ENCODE peak calls at places on chromosomes 3 and 15, in nine cellular contexts. One of them, this sample, is unnamed.

GRCh38 chr3:106249159-106249558 is 380.3 kb upstream of the CBLB start:
- DNase-seq in GM12892: no peak
- DNase-seq in body of pancreas: no peak
- DNase-seq in stomach: no peak
- DNase-seq in NB4: no peak
- DNase-seq in suprapubic skin: no peak
- DNase-seq in esophagus squamous epithelium: no peak
- DNase-seq in IMR-90: peak; percentile 81
- DNase-seq in uterus: no peak
- DNase-seq in this sample: no peak

GRCh38 chr15:49037546-49037940 is 8.7 kb downstream of the SECISBP2L start:
- DNase-seq in GM12892: no peak
- DNase-seq in body of pancreas: no peak
- DNase-seq in stomach: no peak
- DNase-seq in NB4: no peak
- DNase-seq in suprapubic skin: no peak
- DNase-seq in esophagus squamous epithelium: no peak
- DNase-seq in IMR-90: no peak
- DNase-seq in uterus: no peak
- DNase-seq in this sample: no peak

GRCh38 chr3:185935465-185936263 is 2.1 kb downstream of the TRA2B start:
- DNase-seq in GM12892: no peak
- DNase-seq in body of pancreas: no peak
- DNase-seq in stomach: no peak
- DNase-seq in NB4: no peak
- DNase-seq in suprapubic skin: no peak
- DNase-seq in esophagus squamous epithelium: no peak
- DNase-seq in IMR-90: peak; percentile 37
- DNase-seq in uterus: no peak
- DNase-seq in this sample: no peak

GRCh38 chr3:122415762-122416654 is at the start of gene WDR5B:
- DNase-seq in GM12892: peak; percentile 78
- DNase-seq in body of pancreas: peak; percentile 99
- DNase-seq in stomach: peak; percentile 99
- DNase-seq in NB4: peak; percentile 95
- DNase-seq in suprapubic skin: peak; percentile 99
- DNase-seq in esophagus squamous epithelium: no peak
- DNase-seq in IMR-90: peak; percentile 96
- DNase-seq in uterus: peak; percentile 98
- DNase-seq in this sample: peak; percentile 98

GRCh38 chr3:69370945-69371301 is 15.0 kb downstream of the FRMD4B start:
- DNase-seq in GM12892: no peak
- DNase-seq in body of pancreas: no peak
- DNase-seq in stomach: no peak
- DNase-seq in NB4: no peak
- DNase-seq in suprapubic skin: no peak
- DNase-seq in esophagus squamous epithelium: no peak
- DNase-seq in IMR-90: no peak
- DNase-seq in uterus: no peak
- DNase-seq in this sample: no peak

GRCh38 chr3:13345772-13346171 is 74.3 kb downstream of the NUP210 start:
- DNase-seq in GM12892: no peak
- DNase-seq in body of pancreas: no peak
- DNase-seq in stomach: no peak
- DNase-seq in NB4: no peak
- DNase-seq in suprapubic skin: no peak
- DNase-seq in esophagus squamous epithelium: no peak
- DNase-seq in IMR-90: no peak
- DNase-seq in uterus: no peak
- DNase-seq in this sample: no peak

GRCh38 chr3:52120576-52121458 is 33.4 kb downstream of the POC1A start:
- DNase-seq in GM12892: no peak
- DNase-seq in body of pancreas: no peak
- DNase-seq in stomach: no peak
- DNase-seq in NB4: peak; percentile 92
- DNase-seq in suprapubic skin: no peak
- DNase-seq in esophagus squamous epithelium: no peak
- DNase-seq in IMR-90: no peak
- DNase-seq in uterus: no peak
- DNase-seq in this sample: no peak

GRCh38 chr3:143002083-143002712 is 828 bp downstream of the U2SURP start:
- DNase-seq in GM12892: no peak
- DNase-seq in body of pancreas: no peak
- DNase-seq in stomach: no peak
- DNase-seq in NB4: peak; percentile 67
- DNase-seq in suprapubic skin: no peak
- DNase-seq in esophagus squamous epithelium: no peak
- DNase-seq in IMR-90: peak; percentile 25
- DNase-seq in uterus: no peak
- DNase-seq in this sample: no peak

GRCh38 chr3:50418845-50419244 is 59.5 kb upstream of the TMEM115 start:
- DNase-seq in GM12892: no peak
- DNase-seq in body of pancreas: no peak
- DNase-seq in stomach: no peak
- DNase-seq in NB4: peak; percentile 83
- DNase-seq in suprapubic skin: no peak
- DNase-seq in esophagus squamous epithelium: no peak
- DNase-seq in IMR-90: peak; percentile 16
- DNase-seq in uterus: peak; percentile 20
- DNase-seq in this sample: no peak

GRCh38 chr3:143313598-143314188 is 194.1 kb downstream of the CHST2 start:
- DNase-seq in GM12892: no peak
- DNase-seq in body of pancreas: no peak
- DNase-seq in stomach: no peak
- DNase-seq in NB4: no peak
- DNase-seq in suprapubic skin: no peak
- DNase-seq in esophagus squamous epithelium: no peak
- DNase-seq in IMR-90: no peak
- DNase-seq in uterus: no peak
- DNase-seq in this sample: no peak

GRCh38 chr15:75843618-75844610 is 667 bp downstream of the UBE2Q2 start:
- DNase-seq in GM12892: peak; percentile 56
- DNase-seq in body of pancreas: peak; percentile 61
- DNase-seq in stomach: peak; percentile 52
- DNase-seq in NB4: peak; percentile 72
- DNase-seq in suprapubic skin: peak; percentile 80
- DNase-seq in esophagus squamous epithelium: no peak
- DNase-seq in IMR-90: peak; percentile 37
- DNase-seq in uterus: peak; percentile 70
- DNase-seq in this sample: peak; percentile 90

GRCh38 chr15:75840659-75841058 is 2.6 kb upstream of the UBE2Q2 start:
- DNase-seq in GM12892: no peak
- DNase-seq in body of pancreas: peak; percentile 31
- DNase-seq in stomach: no peak
- DNase-seq in NB4: no peak
- DNase-seq in suprapubic skin: no peak
- DNase-seq in esophagus squamous epithelium: no peak
- DNase-seq in IMR-90: peak; percentile 75
- DNase-seq in uterus: peak; percentile 22
- DNase-seq in this sample: no peak

GRCh38 chr15:75844629-75845390 is 1.6 kb downstream of the UBE2Q2 start:
- DNase-seq in GM12892: no peak
- DNase-seq in body of pancreas: no peak
- DNase-seq in stomach: no peak
- DNase-seq in NB4: no peak
- DNase-seq in suprapubic skin: no peak
- DNase-seq in esophagus squamous epithelium: no peak
- DNase-seq in IMR-90: no peak
- DNase-seq in uterus: no peak
- DNase-seq in this sample: no peak

GRCh38 chr15:75842722-75843617 is at the start of gene UBE2Q2:
- DNase-seq in GM12892: peak; percentile 72
- DNase-seq in body of pancreas: peak; percentile 70
- DNase-seq in stomach: peak; percentile 63
- DNase-seq in NB4: peak; percentile 91
- DNase-seq in suprapubic skin: peak; percentile 82
- DNase-seq in esophagus squamous epithelium: no peak
- DNase-seq in IMR-90: peak; percentile 62
- DNase-seq in uterus: peak; percentile 72
- DNase-seq in this sample: peak; percentile 94
- TF ChIP-seq POLR2A in GM12892: peak; percentile 50
- TF ChIP-seq POLR2A in body of pancreas: no peak
- TF ChIP-seq POLR2A in stomach: no peak
- TF ChIP-seq POLR2A in NB4: peak; percentile 77
- TF ChIP-seq POLR2A in suprapubic skin: no peak
- TF ChIP-seq POLR2A in esophagus squamous epithelium: peak; percentile 62
- TF ChIP-seq POLR2A in IMR-90: peak; percentile 66
- TF ChIP-seq POLR2A in uterus: peak; percentile 8
- TF ChIP-seq POLR2A in this sample: no peak

GRCh38 chr15:44101286-44101685 is 93.8 kb downstream of the FRMD5 start:
- DNase-seq in GM12892: no peak
- DNase-seq in body of pancreas: no peak
- DNase-seq in stomach: no peak
- DNase-seq in NB4: no peak
- DNase-seq in suprapubic skin: no peak
- DNase-seq in esophagus squamous epithelium: no peak
- DNase-seq in IMR-90: no peak
- DNase-seq in uterus: no peak
- DNase-seq in this sample: no peak
- TF ChIP-seq POLR2A in GM12892: no peak
- TF ChIP-seq POLR2A in body of pancreas: no peak
- TF ChIP-seq POLR2A in stomach: no peak
- TF ChIP-seq POLR2A in NB4: no peak
- TF ChIP-seq POLR2A in suprapubic skin: no peak
- TF ChIP-seq POLR2A in esophagus squamous epithelium: no peak
- TF ChIP-seq POLR2A in IMR-90: no peak
- TF ChIP-seq POLR2A in uterus: no peak
- TF ChIP-seq POLR2A in this sample: no peak

GRCh38 chr3:184362668-184363540 is 1.4 kb downstream of the POLR2H start:
- DNase-seq in GM12892: peak; percentile 91
- DNase-seq in body of pancreas: peak; percentile 98
- DNase-seq in stomach: peak; percentile 98
- DNase-seq in NB4: peak; percentile 98
- DNase-seq in suprapubic skin: peak; percentile 98
- DNase-seq in esophagus squamous epithelium: peak; percentile 73
- DNase-seq in IMR-90: peak; percentile 97
- DNase-seq in uterus: peak; percentile 96
- DNase-seq in this sample: peak; percentile 95

GRCh38 chr3:184361532-184361931 is at the start of the genes CLCN2 and POLR2H:
- DNase-seq in GM12892: no peak
- DNase-seq in body of pancreas: peak; percentile 64
- DNase-seq in stomach: peak; percentile 50
- DNase-seq in NB4: peak; percentile 85
- DNase-seq in suprapubic skin: no peak
- DNase-seq in esophagus squamous epithelium: no peak
- DNase-seq in IMR-90: peak; percentile 33
- DNase-seq in uterus: peak; percentile 71
- DNase-seq in this sample: peak; percentile 91

GRCh38 chr3:184360834-184361531 is 422 bp downstream of the CLCN2 start:
- DNase-seq in GM12892: no peak
- DNase-seq in body of pancreas: no peak
- DNase-seq in stomach: no peak
- DNase-seq in NB4: no peak
- DNase-seq in suprapubic skin: no peak
- DNase-seq in esophagus squamous epithelium: no peak
- DNase-seq in IMR-90: no peak
- DNase-seq in uterus: no peak
- DNase-seq in this sample: no peak

GRCh38 chr3:184360070-184360833 is 1.2 kb downstream of the CLCN2 start:
- DNase-seq in GM12892: no peak
- DNase-seq in body of pancreas: no peak
- DNase-seq in stomach: no peak
- DNase-seq in NB4: no peak
- DNase-seq in suprapubic skin: no peak
- DNase-seq in esophagus squamous epithelium: no peak
- DNase-seq in IMR-90: no peak
- DNase-seq in uterus: no peak
- DNase-seq in this sample: no peak

GRCh38 chr3:184361932-184362667 is 590 bp downstream of the POLR2H start:
- DNase-seq in GM12892: no peak
- DNase-seq in body of pancreas: peak; percentile 74
- DNase-seq in stomach: peak; percentile 66
- DNase-seq in NB4: peak; percentile 79
- DNase-seq in suprapubic skin: no peak
- DNase-seq in esophagus squamous epithelium: peak; percentile 15
- DNase-seq in IMR-90: peak; percentile 38
- DNase-seq in uterus: no peak
- DNase-seq in this sample: peak; percentile 94
- TF ChIP-seq POLR2A in GM12892: no peak
- TF ChIP-seq POLR2A in body of pancreas: peak; percentile 4
- TF ChIP-seq POLR2A in stomach: no peak
- TF ChIP-seq POLR2A in NB4: peak; percentile 38
- TF ChIP-seq POLR2A in suprapubic skin: no peak
- TF ChIP-seq POLR2A in esophagus squamous epithelium: peak; percentile 30
- TF ChIP-seq POLR2A in IMR-90: no peak
- TF ChIP-seq POLR2A in uterus: no peak
- TF ChIP-seq POLR2A in this sample: no peak

GRCh38 chr15:90141646-90142045 is 39.4 kb upstream of the IDH2 start:
- DNase-seq in GM12892: no peak
- DNase-seq in body of pancreas: no peak
- DNase-seq in stomach: no peak
- DNase-seq in NB4: peak; percentile 57
- DNase-seq in suprapubic skin: no peak
- DNase-seq in esophagus squamous epithelium: no peak
- DNase-seq in IMR-90: peak; percentile 66
- DNase-seq in uterus: no peak
- DNase-seq in this sample: no peak

GRCh38 chr15:90142216-90143175 is 40.2 kb upstream of the IDH2 start:
- DNase-seq in GM12892: no peak
- DNase-seq in body of pancreas: no peak
- DNase-seq in stomach: no peak
- DNase-seq in NB4: peak; percentile 88
- DNase-seq in suprapubic skin: no peak
- DNase-seq in esophagus squamous epithelium: no peak
- DNase-seq in IMR-90: no peak
- DNase-seq in uterus: no peak
- DNase-seq in this sample: no peak

GRCh38 chr15:90145259-90145658 is 43.0 kb upstream of the IDH2 start:
- DNase-seq in GM12892: no peak
- DNase-seq in body of pancreas: peak; percentile 72
- DNase-seq in stomach: no peak
- DNase-seq in NB4: no peak
- DNase-seq in suprapubic skin: no peak
- DNase-seq in esophagus squamous epithelium: no peak
- DNase-seq in IMR-90: no peak
- DNase-seq in uterus: no peak
- DNase-seq in this sample: no peak

GRCh38 chr15:90145761-90146160 is 43.5 kb upstream of the IDH2 start:
- DNase-seq in GM12892: no peak
- DNase-seq in body of pancreas: no peak
- DNase-seq in stomach: no peak
- DNase-seq in NB4: no peak
- DNase-seq in suprapubic skin: no peak
- DNase-seq in esophagus squamous epithelium: no peak
- DNase-seq in IMR-90: no peak
- DNase-seq in uterus: no peak
- DNase-seq in this sample: no peak

DNA sequence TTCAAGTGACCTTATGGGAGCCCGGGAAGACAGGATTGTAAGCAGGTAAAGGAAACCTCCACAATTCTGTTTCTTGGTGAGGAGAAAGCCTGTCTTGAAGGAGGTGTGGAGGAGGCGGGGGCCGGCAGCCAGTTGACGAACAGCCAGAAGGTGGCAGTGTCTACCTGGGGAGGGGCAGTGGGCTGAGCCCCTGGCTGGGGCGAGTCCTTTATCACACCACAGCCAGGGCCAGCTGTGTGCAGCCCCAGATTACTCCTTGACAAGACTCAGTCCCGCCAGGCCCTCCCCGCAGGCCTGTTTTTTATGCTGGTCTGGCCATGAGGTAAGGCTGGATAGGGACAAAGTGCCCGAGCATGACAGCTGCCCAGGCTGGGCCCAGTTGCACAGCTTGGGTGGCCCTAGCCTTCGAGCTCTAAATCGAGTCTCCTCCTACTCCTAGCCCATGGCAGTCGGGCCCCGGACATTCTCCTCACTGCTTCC is 40.9 kb upstream of the IDH2 start:
- DNase-seq in GM12892: peak; percentile 59
- DNase-seq in body of pancreas: peak; percentile 96
- DNase-seq in stomach: peak; percentile 89
- DNase-seq in NB4: peak; percentile 94
- DNase-seq in suprapubic skin: no peak
- DNase-seq in esophagus squamous epithelium: no peak
- DNase-seq in IMR-90: peak; percentile 33
- DNase-seq in uterus: peak; percentile 27
- DNase-seq in this sample: no peak
- TF ChIP-seq POLR2A in GM12892: no peak
- TF ChIP-seq POLR2A in body of pancreas: peak; percentile 31
- TF ChIP-seq POLR2A in stomach: no peak
- TF ChIP-seq POLR2A in NB4: no peak
- TF ChIP-seq POLR2A in suprapubic skin: no peak
- TF ChIP-seq POLR2A in esophagus squamous epithelium: no peak
- TF ChIP-seq POLR2A in IMR-90: no peak
- TF ChIP-seq POLR2A in uterus: no peak
- TF ChIP-seq POLR2A in this sample: no peak

This sample was measured in lower leg skin.